ENCODE peak calls at places on chromosomes 7 and 10, in nine cellular contexts. C is breast epithelium, W is IMR-90, K is hepatocyte, V is AG09319, A is uterus, Q is endothelial cell, M is upper lobe of left lung, D is astrocyte of the spinal cord. U is an unnamed sample.

GRCh38 chr7:143005632-143006260 is 21.2 kb downstream of the OR9A2 start:
- DNase-seq in Q (no peak), W (no peak), K (no peak), M (no peak), V (no peak), D (no peak), A (no peak), C (no peak), U (no peak)

GRCh38 chr7:6691609-6692106 is 15.1 kb downstream of the ZNF12 start:
- DNase-seq in M (no peak), W (peak; percentile 30), V (no peak), K (no peak), D (peak; percentile 41), C (no peak), Q (no peak), A (no peak), U (no peak)

GRCh38 chr10:29926649-29927048 is 132.7 kb downstream of the JCAD start:
- DNase-seq in A (no peak), D (peak; percentile 90), M (no peak), W (peak; percentile 73), Q (no peak), K (peak; percentile 39), C (no peak), V (no peak), U (peak; percentile 71)

GRCh38 chr10:67836972-67837371 is 1.0 kb downstream of the DNAJC12 start:
- DNase-seq in Q (no peak), V (no peak), K (no peak), C (no peak), D (no peak), W (no peak), M (no peak), A (no peak), U (no peak)

GRCh38 chr10:68938117-68938516 is 17.9 kb upstream of the DDX21 start:
- DNase-seq in D (no peak), Q (no peak), M (no peak), W (peak; percentile 5), A (no peak), C (no peak), V (no peak), K (peak; percentile 9), U (peak; percentile 53)

GRCh38 chr7:100191775-100192174 is 14.1 kb downstream of the STAG3 start:
- DNase-seq in A (no peak), K (no peak), M (no peak), C (no peak), D (peak; percentile 36), W (peak; percentile 78), Q (no peak), V (no peak), U (peak; percentile 6)

GRCh38 chr10:30051220-30051619 is 8.2 kb downstream of the JCAD start:
- DNase-seq in A (no peak), M (peak; percentile 20), V (no peak), C (no peak), Q (no peak), K (no peak), W (peak; percentile 78), D (no peak), U (no peak)

GRCh38 chr7:142788303-142789286 is 17.8 kb downstream of the PRSS2 start:
- DNase-seq in W (no peak), K (no peak), D (no peak), M (no peak), V (no peak), C (no peak), Q (no peak), A (no peak), U (no peak)

GRCh38 chr10:126017961-126018560 is 121.7 kb downstream of the FANK1 start:
- DNase-seq in W (peak; percentile 74), V (peak; percentile 51), Q (no peak), M (no peak), D (peak; percentile 10), K (peak; percentile 15), A (no peak), C (no peak), U (peak; percentile 8)

GRCh38 chr7:82406937-82407336 is 36.6 kb downstream of the CACNA2D1 start:
- DNase-seq in M (no peak), Q (no peak), C (no peak), W (peak; percentile 12), V (no peak), D (no peak), K (no peak), A (no peak), U (no peak)

GRCh38 chr7:50978633-50979215 is 196.0 kb upstream of the GRB10 start:
- DNase-seq in D (peak; percentile 62), Q (no peak), W (no peak), V (no peak), A (no peak), K (no peak), C (no peak), M (no peak), U (peak; percentile 40)

GRCh38 chr7:50982626-50983025 is 199.9 kb upstream of the GRB10 start:
- DNase-seq in C (no peak), M (no peak), V (no peak), Q (no peak), W (no peak), D (no peak), K (no peak), A (no peak), U (no peak)

GRCh38 chr7:50976064-50976463 is 193.4 kb upstream of the GRB10 start:
- DNase-seq in C (no peak), K (no peak), M (no peak), W (no peak), V (no peak), A (no peak), D (no peak), Q (no peak), U (no peak)

GRCh38 chr7:50981743-50982142 is 199.0 kb upstream of the GRB10 start:
- DNase-seq in C (no peak), Q (no peak), M (no peak), W (no peak), K (no peak), V (no peak), A (no peak), D (no peak), U (no peak)
- TF ChIP-seq CTCF in C (no peak), Q (no peak), M (no peak), W (no peak), K (no peak), V (no peak), A (no peak), D (no peak), U (no peak)

GRCh38 chr10:124561206-124561605 is 99.6 kb downstream of the LHPP start:
- DNase-seq in M (no peak), C (no peak), V (no peak), A (no peak), Q (no peak), W (no peak), K (no peak), D (no peak), U (no peak)
- TF ChIP-seq CTCF in M (no peak), C (no peak), V (no peak), A (no peak), Q (no peak), W (no peak), K (no peak), D (no peak), U (no peak)

GRCh38 chr10:60414111-60414510 is 24.4 kb upstream of the ANK3 start:
- DNase-seq in A (no peak), Q (no peak), C (no peak), W (no peak), V (no peak), D (no peak), M (no peak), K (no peak), U (no peak)
- TF ChIP-seq CTCF in A (no peak), Q (no peak), C (no peak), W (no peak), V (no peak), D (no peak), M (no peak), K (no peak), U (no peak)

GRCh38 chr7:12161146-12161545 is 49.9 kb upstream of the TMEM106B start:
- DNase-seq in M (no peak), D (no peak), Q (no peak), V (no peak), W (no peak), K (no peak), C (no peak), A (no peak), U (no peak)

GRCh38 chr7:12154119-12154518 is 57.0 kb upstream of the TMEM106B start:
- DNase-seq in K (no peak), D (no peak), M (no peak), C (no peak), A (no peak), Q (no peak), V (no peak), W (no peak), U (no peak)

GRCh38 chr7:12157517-12157916 is 53.6 kb upstream of the TMEM106B start:
- DNase-seq in D (no peak), W (no peak), A (no peak), V (no peak), K (no peak), C (no peak), Q (no peak), M (no peak), U (no peak)

GRCh38 chr7:12162420-12163113 is 48.5 kb upstream of the TMEM106B start:
- DNase-seq in K (no peak), Q (no peak), C (no peak), V (no peak), W (peak; percentile 78), M (no peak), A (no peak), D (peak; percentile 72), U (peak; percentile 75)

DNA sequence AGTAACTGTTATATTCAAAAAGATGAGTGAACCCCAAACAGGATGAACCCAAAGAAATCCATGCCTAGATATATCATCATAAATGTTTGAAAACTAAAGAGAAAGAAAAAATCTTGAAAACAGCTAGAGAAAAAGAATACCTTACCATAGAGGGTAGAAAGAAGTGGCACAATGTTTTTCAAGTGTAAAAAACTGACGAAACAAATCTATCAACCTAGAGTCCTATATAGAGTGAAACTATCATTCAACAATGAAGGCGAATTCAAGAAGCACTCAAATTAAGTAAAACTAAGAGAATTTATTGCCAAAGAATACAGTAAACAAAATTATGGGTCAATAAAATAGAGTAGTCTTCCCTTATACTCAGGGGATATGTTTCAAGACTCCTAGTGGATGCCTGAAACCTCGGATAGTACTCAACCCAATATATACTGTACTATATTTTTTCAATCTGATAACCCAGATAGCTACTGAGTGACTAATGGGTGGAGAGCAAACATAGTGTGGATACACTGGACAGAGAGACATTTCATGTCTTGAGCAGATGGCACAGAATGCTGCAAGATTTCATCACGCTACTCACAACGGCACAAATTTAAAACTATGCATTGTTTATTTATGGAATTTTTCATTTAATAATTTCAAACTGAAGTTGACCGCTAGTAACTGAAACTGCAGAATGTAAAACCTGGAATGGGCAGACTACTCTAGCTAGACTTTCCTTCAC is 52.6 kb upstream of the TMEM106B start:
- DNase-seq in C (no peak), K (no peak), M (no peak), A (no peak), W (peak; percentile 64), D (no peak), Q (no peak), V (no peak), U (peak; percentile 24)
- TF ChIP-seq CTCF in C (no peak), K (no peak), M (no peak), A (no peak), W (no peak), D (no peak), Q (no peak), V (no peak), U (no peak)

GRCh38 chr7:151311294-151311864 is 30.2 kb upstream of the NUB1 start:
- DNase-seq in D (no peak), M (no peak), W (no peak), A (no peak), K (no peak), Q (peak; percentile 45), C (no peak), V (no peak), U (peak; percentile 22)
- TF ChIP-seq CTCF in D (peak; percentile 9), M (no peak), W (peak; percentile 22), A (no peak), K (peak; percentile 14), Q (peak; percentile 42), C (no peak), V (peak; percentile 11), U (no peak)

GRCh38 chr10:52653510-52653909 is 119.1 kb downstream of the MBL2 start:
- DNase-seq in V (no peak), K (no peak), C (no peak), Q (no peak), M (no peak), A (no peak), W (no peak), D (no peak), U (no peak)
- TF ChIP-seq CTCF in V (no peak), K (no peak), C (no peak), Q (no peak), M (no peak), A (no peak), W (no peak), D (no peak), U (no peak)

U was measured in MCF 10A.